ENCODE peak calls at places on chromosomes 13 and 19, in four cellular contexts. One of them, this sample, is unnamed. For H3K4me1, the result is how much of the 10 kb centered on the place peaks cover.

GRCh38 chr19:23099966-23100365 is 16.9 kb upstream of the ZNF730 start:
- DNase-seq in mucosa of descending colon: no peak
- DNase-seq in neural progenitor cell: no peak
- DNase-seq in adrenal gland: no peak
- DNase-seq in this sample: no peak

GRCh38 chr13:21501709-21502108 is 42.6 kb upstream of the ZDHHC20 start:
- DNase-seq in mucosa of descending colon: no peak
- DNase-seq in neural progenitor cell: peak
- DNase-seq in adrenal gland: no peak
- DNase-seq in this sample: no peak

GRCh38 chr13:74046461-74046860 is 87.7 kb downstream of the KLF12 start:
- DNase-seq in neural progenitor cell: no peak
- DNase-seq in mucosa of descending colon: no peak
- DNase-seq in adrenal gland: no peak
- DNase-seq in this sample: no peak

GRCh38 chr19:14337510-14337909 is 43.7 kb upstream of the ADGRE5 start:
- DNase-seq in mucosa of descending colon: peak
- DNase-seq in adrenal gland: no peak
- DNase-seq in neural progenitor cell: peak
- DNase-seq in this sample: no peak

GRCh38 chr19:6017576-6017975 is 39.6 kb upstream of the RANBP3 start:
- DNase-seq in mucosa of descending colon: peak
- DNase-seq in adrenal gland: no peak
- DNase-seq in neural progenitor cell: no peak
- DNase-seq in this sample: no peak

GRCh38 chr19:51698296-51698695 is 5.2 kb downstream of the SPACA6 start:
- DNase-seq in neural progenitor cell: no peak
- DNase-seq in adrenal gland: no peak
- DNase-seq in mucosa of descending colon: no peak
- DNase-seq in this sample: no peak

GRCh38 chr19:16370671-16371391 is 46.2 kb downstream of the KLF2 start:
- DNase-seq in neural progenitor cell: no peak
- DNase-seq in adrenal gland: no peak
- DNase-seq in mucosa of descending colon: peak
- DNase-seq in this sample: no peak

GRCh38 chr19:23777216-23777615 is 18.5 kb upstream of the ZNF681 start:
- DNase-seq in mucosa of descending colon: no peak
- DNase-seq in neural progenitor cell: no peak
- DNase-seq in adrenal gland: no peak
- DNase-seq in this sample: no peak

GRCh38 chr13:23656637-23657036 is 86.4 kb downstream of the TNFRSF19 start:
- DNase-seq in mucosa of descending colon: no peak
- DNase-seq in adrenal gland: peak
- DNase-seq in neural progenitor cell: no peak
- DNase-seq in this sample: no peak

GRCh38 chr13:110687736-110688135 is 18.2 kb downstream of the CARS2 start:
- DNase-seq in neural progenitor cell: no peak
- DNase-seq in mucosa of descending colon: no peak
- DNase-seq in adrenal gland: no peak
- DNase-seq in this sample: no peak

GRCh38 chr13:32212420-32212819 is 102.7 kb downstream of the ZAR1L start:
- DNase-seq in neural progenitor cell: no peak
- DNase-seq in mucosa of descending colon: no peak
- DNase-seq in adrenal gland: no peak
- DNase-seq in this sample: no peak

GRCh38 chr19:17873661-17874422 is 2.1 kb downstream of the SLC5A5 start:
- DNase-seq in mucosa of descending colon: peak
- DNase-seq in neural progenitor cell: peak
- DNase-seq in adrenal gland: peak
- DNase-seq in this sample: no peak

GRCh38 chr13:94707400-94708021 is 4.8 kb downstream of the SOX21 start:
- DNase-seq in adrenal gland: no peak
- DNase-seq in mucosa of descending colon: no peak
- DNase-seq in neural progenitor cell: peak
- DNase-seq in this sample: no peak

GRCh38 chr13:113552079-113552478 is 32.5 kb upstream of the TFDP1 start:
- DNase-seq in mucosa of descending colon: no peak
- DNase-seq in adrenal gland: no peak
- DNase-seq in neural progenitor cell: no peak
- DNase-seq in this sample: no peak

DNA sequence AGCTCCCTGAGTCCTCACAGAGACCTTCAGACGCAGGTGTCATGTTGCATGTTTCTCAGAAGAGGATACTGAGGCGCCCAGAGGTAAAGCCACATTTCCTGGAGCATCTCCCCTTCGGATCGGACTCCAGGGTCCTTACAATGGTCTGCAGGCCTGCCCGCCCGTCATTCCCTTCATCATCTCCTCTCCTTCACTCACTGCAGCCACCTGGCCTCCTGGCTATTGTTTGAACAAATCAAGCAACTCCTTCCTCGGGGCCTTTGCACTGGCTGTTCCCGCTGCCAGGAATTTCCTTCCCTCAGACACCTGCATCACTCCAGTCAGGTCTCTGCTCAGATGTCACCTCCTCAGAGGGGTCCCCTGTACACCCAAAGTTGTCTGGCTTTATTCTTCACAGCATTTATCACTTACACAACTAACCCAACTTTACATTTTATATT is 20.3 kb downstream of the CEACAM16 start:
- DNase-seq in mucosa of descending colon: no peak
- DNase-seq in neural progenitor cell: no peak
- DNase-seq in adrenal gland: no peak
- DNase-seq in this sample: no peak
- H3K4me1 ChIP-seq in mucosa of descending colon: under half
- H3K4me1 ChIP-seq in neural progenitor cell: under half
- H3K4me1 ChIP-seq in adrenal gland: under half
- H3K4me1 ChIP-seq in this sample: under half

GRCh38 chr19:8640402-8641004 is 10.1 kb downstream of the NFILZ start:
- DNase-seq in mucosa of descending colon: peak
- DNase-seq in neural progenitor cell: no peak
- DNase-seq in adrenal gland: peak
- DNase-seq in this sample: peak
- TF ChIP-seq CTCF in mucosa of descending colon: no peak
- TF ChIP-seq CTCF in neural progenitor cell: no peak
- TF ChIP-seq CTCF in adrenal gland: no peak
- TF ChIP-seq CTCF in this sample: no peak

GRCh38 chr19:8457209-8457608 is 12.4 kb downstream of the HNRNPM start:
- DNase-seq in adrenal gland: no peak
- DNase-seq in neural progenitor cell: no peak
- DNase-seq in mucosa of descending colon: no peak
- DNase-seq in this sample: no peak
- H3K4me1 ChIP-seq in adrenal gland: under half
- H3K4me1 ChIP-seq in neural progenitor cell: under half
- H3K4me1 ChIP-seq in mucosa of descending colon: half or more
- H3K4me1 ChIP-seq in this sample: half or more

GRCh38 chr13:27128825-27129627 is 42.6 kb downstream of the USP12 start:
- DNase-seq in neural progenitor cell: no peak
- DNase-seq in mucosa of descending colon: no peak
- DNase-seq in adrenal gland: no peak
- DNase-seq in this sample: no peak

GRCh38 chr13:27124571-27124970 is 47.0 kb downstream of the USP12 start:
- DNase-seq in mucosa of descending colon: no peak
- DNase-seq in adrenal gland: no peak
- DNase-seq in neural progenitor cell: no peak
- DNase-seq in this sample: no peak

GRCh38 chr13:27122036-27122435 is 49.6 kb downstream of the USP12 start:
- DNase-seq in adrenal gland: no peak
- DNase-seq in mucosa of descending colon: no peak
- DNase-seq in neural progenitor cell: no peak
- DNase-seq in this sample: no peak

GRCh38 chr13:27126877-27127276 is 44.7 kb downstream of the USP12 start:
- DNase-seq in neural progenitor cell: no peak
- DNase-seq in adrenal gland: no peak
- DNase-seq in mucosa of descending colon: no peak
- DNase-seq in this sample: no peak

GRCh38 chr13:27125357-27126282 is 46.0 kb downstream of the USP12 start:
- DNase-seq in adrenal gland: no peak
- DNase-seq in mucosa of descending colon: no peak
- DNase-seq in neural progenitor cell: no peak
- DNase-seq in this sample: no peak
- TF ChIP-seq CTCF in adrenal gland: no peak
- TF ChIP-seq CTCF in mucosa of descending colon: no peak
- TF ChIP-seq CTCF in neural progenitor cell: no peak
- TF ChIP-seq CTCF in this sample: no peak

GRCh38 chr19:38266981-38267597 is 2.7 kb downstream of the SPINT2 start:
- DNase-seq in mucosa of descending colon: no peak
- DNase-seq in adrenal gland: no peak
- DNase-seq in neural progenitor cell: no peak
- DNase-seq in this sample: no peak

GRCh38 chr19:38265213-38265861 is 964 bp downstream of the SPINT2 start:
- DNase-seq in neural progenitor cell: no peak
- DNase-seq in mucosa of descending colon: peak
- DNase-seq in adrenal gland: no peak
- DNase-seq in this sample: no peak

GRCh38 chr19:38264486-38265212 is at the start of gene SPINT2:
- DNase-seq in mucosa of descending colon: peak
- DNase-seq in neural progenitor cell: peak
- DNase-seq in adrenal gland: no peak
- DNase-seq in this sample: peak

GRCh38 chr19:38267780-38268430 is 3.5 kb downstream of the SPINT2 start:
- DNase-seq in mucosa of descending colon: no peak
- DNase-seq in neural progenitor cell: no peak
- DNase-seq in adrenal gland: no peak
- DNase-seq in this sample: no peak

DNA sequence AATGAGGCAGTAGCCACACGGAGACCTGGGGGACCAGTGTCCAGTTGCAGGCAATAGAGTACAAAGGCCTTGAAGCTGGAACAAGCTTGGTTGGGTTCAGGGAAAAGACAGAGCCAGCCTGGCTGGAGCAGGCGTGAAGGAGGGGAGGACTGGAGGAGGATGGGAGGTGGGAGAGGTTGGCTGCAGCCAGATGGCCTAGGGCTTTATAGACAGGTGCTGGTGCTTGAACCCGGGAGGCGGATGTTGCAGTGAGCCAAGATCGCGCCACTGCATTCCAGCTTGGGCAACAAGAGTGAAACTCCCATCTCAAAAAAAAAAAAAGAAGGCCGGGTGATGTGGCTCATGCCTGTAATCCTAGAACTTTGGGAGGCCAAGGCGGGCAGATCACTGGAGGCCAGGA is 1.7 kb downstream of the SPINT2 start:
- DNase-seq in mucosa of descending colon: no peak
- DNase-seq in adrenal gland: no peak
- DNase-seq in neural progenitor cell: no peak
- DNase-seq in this sample: no peak
- H3K4me1 ChIP-seq in mucosa of descending colon: under half
- H3K4me1 ChIP-seq in adrenal gland: under half
- H3K4me1 ChIP-seq in neural progenitor cell: under half
- H3K4me1 ChIP-seq in this sample: under half

This sample was measured in right lobe of liver.